ENCODE peak calls at places on chromosomes 7 and 10, in six cellular contexts. D, T, W, Z, X and G are unnamed samples.

GRCh38 chr7:23242935-23243334 is 3.6 kb upstream of the GPNMB start:
- DNase-seq in D (no peak), T (no peak), W (no peak), Z (no peak), X (no peak), G (no peak)

GRCh38 chr10:17989908-17990767 is 38.4 kb downstream of the SLC39A12 start:
- DNase-seq in D (no peak), T (peak), W (no peak), Z (no peak), X (no peak), G (peak)

GRCh38 chr10:77036993-77037734 is 600.4 kb downstream of the KCNMA1 start:
- DNase-seq in D (no peak), T (no peak), W (no peak), Z (no peak), X (no peak), G (peak)

GRCh38 chr7:10239643-10240345 is 733.9 kb upstream of the PHF14 start:
- DNase-seq in D (no peak), T (peak), W (no peak), Z (no peak), X (no peak), G (no peak)

GRCh38 chr7:20030915-20031362 is 186.2 kb downstream of the MACC1 start:
- DNase-seq in D (no peak), T (peak), W (no peak), Z (peak), X (no peak), G (peak)

GRCh38 chr7:41147651-41148360 is 555.1 kb downstream of the INHBA start:
- DNase-seq in D (no peak), T (peak), W (no peak), Z (no peak), X (no peak), G (no peak)

GRCh38 chr7:2016761-2017482 is 215.8 kb downstream of the MAD1L1 start:
- DNase-seq in D (peak), T (no peak), W (no peak), Z (no peak), X (peak), G (no peak)

GRCh38 chr7:139181404-139181803 is 49.6 kb upstream of the UBN2 start:
- DNase-seq in D (no peak), T (no peak), W (no peak), Z (no peak), X (no peak), G (no peak)

GRCh38 chr7:51028128-51028830 is 245.6 kb upstream of the GRB10 start:
- DNase-seq in D (peak), T (no peak), W (no peak), Z (peak), X (no peak), G (no peak)

GRCh38 chr7:3005257-3005656 is 38.4 kb downstream of the CARD11 start:
- DNase-seq in D (no peak), T (no peak), W (no peak), Z (no peak), X (no peak), G (no peak)

GRCh38 chr7:66183700-66184099 is 21.4 kb upstream of the TPST1 start:
- DNase-seq in D (no peak), T (peak), W (no peak), Z (no peak), X (no peak), G (peak)

GRCh38 chr7:44534087-44534486 is 7.0 kb downstream of the NPC1L1 start:
- DNase-seq in D (no peak), T (no peak), W (no peak), Z (no peak), X (no peak), G (no peak)

GRCh38 chr10:48494611-48495010 is 110.3 kb downstream of the ARHGAP22 start:
- DNase-seq in D (no peak), T (no peak), W (no peak), Z (no peak), X (peak), G (no peak)

GRCh38 chr7:29806131-29806792 is at the start of gene WIPF3:
- DNase-seq in D (peak), T (no peak), W (peak), Z (no peak), X (peak), G (no peak)

GRCh38 chr7:137097111-137097510 is 228.7 kb downstream of the CHRM2 start:
- DNase-seq in D (no peak), T (peak), W (no peak), Z (peak), X (no peak), G (peak)

GRCh38 chr10:129761166-129761565 is 202.9 kb downstream of the EBF3 start:
- DNase-seq in D (no peak), T (no peak), W (peak), Z (no peak), X (peak), G (no peak)

GRCh38 chr10:69425513-69426298 is 9.0 kb upstream of the TACR2 start:
- DNase-seq in D (no peak), T (no peak), W (peak), Z (no peak), X (no peak), G (no peak)

GRCh38 chr7:37330775-37331174 is 117.9 kb downstream of the ELMO1 start:
- DNase-seq in D (no peak), T (no peak), W (no peak), Z (no peak), X (no peak), G (no peak)

GRCh38 chr10:132663666-132664365 is 122.1 kb downstream of the NKX6-2 start:
- DNase-seq in D (no peak), T (no peak), W (no peak), Z (no peak), X (no peak), G (no peak)

GRCh38 chr7:105906690-105907089 is 30.3 kb upstream of the ATXN7L1 start:
- DNase-seq in D (no peak), T (peak), W (no peak), Z (no peak), X (no peak), G (peak)

GRCh38 chr10:34254596-34254995 is 560.5 kb downstream of the PARD3 start:
- DNase-seq in D (no peak), T (peak), W (no peak), Z (peak), X (no peak), G (peak)

GRCh38 chr7:72281325-72281724 is 130.8 kb downstream of the CALN1 start:
- DNase-seq in D (no peak), T (no peak), W (no peak), Z (no peak), X (no peak), G (no peak)

GRCh38 chr7:44995555-44996493 is 4.2 kb upstream of the CCM2 start:
- DNase-seq in D (no peak), T (no peak), W (no peak), Z (no peak), X (no peak), G (no peak)

GRCh38 chr10:17335065-17335464 is 107.0 kb downstream of the VIM start:
- DNase-seq in D (no peak), T (peak), W (no peak), Z (peak), X (no peak), G (peak)

GRCh38 chr7:107563761-107564552 is at the start of the genes COG5 and DUS4L:
- DNase-seq in D (peak), T (peak), W (peak), Z (peak), X (peak), G (peak)

GRCh38 chr10:68550747-68551411 is 9.3 kb upstream of the TET1 start:
- DNase-seq in D (no peak), T (peak), W (peak), Z (peak), X (no peak), G (peak)

GRCh38 chr10:109866168-109866994 is 56.9 kb downstream of the XPNPEP1 start:
- DNase-seq in D (no peak), T (no peak), W (no peak), Z (no peak), X (no peak), G (peak)

GRCh38 chr7:7219216-7219615 is 36.9 kb downstream of the C1GALT1 start:
- DNase-seq in D (no peak), T (no peak), W (no peak), Z (no peak), X (no peak), G (peak)

GRCh38 chr10:103855424-103855823 is at the start of gene SH3PXD2A:
- DNase-seq in D (peak), T (no peak), W (no peak), Z (no peak), X (peak), G (no peak)

GRCh38 chr7:99005776-99006175 is 127.4 kb downstream of the TRRAP start:
- DNase-seq in D (no peak), T (no peak), W (peak), Z (no peak), X (peak), G (no peak)

GRCh38 chr7:147261693-147262092 is 1145.1 kb downstream of the CNTNAP2 start:
- DNase-seq in D (no peak), T (no peak), W (no peak), Z (no peak), X (no peak), G (no peak)

GRCh38 chr7:99860281-99861127 is 16.3 kb downstream of the OR2AE1 start:
- DNase-seq in D (peak), T (peak), W (peak), Z (peak), X (peak), G (peak)

GRCh38 chr10:128557149-128557548 is 430.9 kb upstream of the MKI67 start:
- DNase-seq in D (no peak), T (no peak), W (no peak), Z (no peak), X (no peak), G (no peak)

GRCh38 chr7:17422966-17423365 is 124.5 kb downstream of the AHR start:
- DNase-seq in D (no peak), T (peak), W (no peak), Z (peak), X (no peak), G (no peak)

GRCh38 chr10:20100157-20100556 is 283.9 kb downstream of the PLXDC2 start:
- DNase-seq in D (no peak), T (peak), W (no peak), Z (peak), X (no peak), G (peak)

GRCh38 chr7:142790056-142790455 is 19.3 kb downstream of the PRSS2 start:
- DNase-seq in D (no peak), T (no peak), W (no peak), Z (no peak), X (no peak), G (no peak)

GRCh38 chr7:25895792-25896171 is 256.2 kb upstream of the NFE2L3 start:
- DNase-seq in D (no peak), T (no peak), W (no peak), Z (no peak), X (no peak), G (no peak)

GRCh38 chr7:25894002-25894901 is 257.7 kb upstream of the NFE2L3 start:
- DNase-seq in D (peak), T (no peak), W (peak), Z (no peak), X (no peak), G (no peak)

GRCh38 chr7:25893436-25893835 is 258.6 kb upstream of the NFE2L3 start:
- DNase-seq in D (no peak), T (no peak), W (no peak), Z (no peak), X (no peak), G (no peak)

GRCh38 chr7:25897261-25897782 is 254.7 kb upstream of the NFE2L3 start:
- DNase-seq in D (no peak), T (no peak), W (no peak), Z (no peak), X (no peak), G (peak)

DNA sequence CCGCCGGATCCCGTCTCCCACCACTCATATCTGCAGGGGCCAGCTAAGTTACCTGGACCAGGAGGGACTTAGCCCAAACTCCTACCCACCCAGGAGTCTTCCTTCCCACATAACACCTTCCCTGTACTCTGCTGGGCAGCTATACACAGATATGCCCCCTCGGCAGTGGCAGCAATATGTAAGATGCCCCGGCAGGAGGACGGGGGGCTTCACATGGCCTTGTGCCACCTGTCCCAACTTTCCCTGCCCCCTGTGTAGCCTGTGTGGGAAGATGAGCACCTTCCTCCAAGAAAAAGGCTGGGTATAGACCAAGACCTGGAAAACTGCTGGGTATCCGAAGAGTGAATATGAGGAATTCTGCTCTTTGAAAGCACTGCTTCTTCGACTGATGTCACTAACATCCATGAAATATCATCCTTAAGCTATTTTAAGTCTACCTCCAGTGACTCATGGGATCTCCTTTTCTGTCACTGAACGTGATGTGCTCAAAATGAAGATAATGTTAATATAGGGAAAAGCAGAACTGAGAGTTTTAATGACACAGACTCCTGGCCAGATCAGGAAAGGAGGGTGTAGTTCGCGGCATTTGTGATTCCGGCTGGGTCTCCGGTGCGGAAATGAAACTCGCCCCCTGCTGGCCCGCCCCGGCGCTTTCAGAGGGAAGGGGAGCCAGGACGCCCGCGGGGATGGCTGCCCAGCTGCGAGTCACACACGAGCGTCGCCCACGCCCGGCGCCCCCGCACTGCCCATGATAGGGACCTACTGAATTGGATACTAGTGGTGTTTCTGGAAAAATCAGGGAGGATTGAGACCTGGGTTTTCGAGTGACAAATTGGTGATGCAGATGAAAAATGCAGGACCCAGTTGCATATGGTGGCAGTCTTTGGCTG is 256.9 kb upstream of the NFE2L3 start:
- DNase-seq in D (peak), T (no peak), W (peak), Z (no peak), X (peak), G (peak)
- H3K4me3 ChIP-seq in D (peak), T (peak), W (no peak), Z (peak), X (no peak), G (no peak)

GRCh38 chr7:15612205-15612604 is 50.4 kb upstream of the AGMO start:
- DNase-seq in D (no peak), T (no peak), W (no peak), Z (no peak), X (no peak), G (no peak)
- TF ChIP-seq CTCF in D (no peak), T (no peak), W (no peak), Z (no peak), X (no peak), G (no peak)

DNA sequence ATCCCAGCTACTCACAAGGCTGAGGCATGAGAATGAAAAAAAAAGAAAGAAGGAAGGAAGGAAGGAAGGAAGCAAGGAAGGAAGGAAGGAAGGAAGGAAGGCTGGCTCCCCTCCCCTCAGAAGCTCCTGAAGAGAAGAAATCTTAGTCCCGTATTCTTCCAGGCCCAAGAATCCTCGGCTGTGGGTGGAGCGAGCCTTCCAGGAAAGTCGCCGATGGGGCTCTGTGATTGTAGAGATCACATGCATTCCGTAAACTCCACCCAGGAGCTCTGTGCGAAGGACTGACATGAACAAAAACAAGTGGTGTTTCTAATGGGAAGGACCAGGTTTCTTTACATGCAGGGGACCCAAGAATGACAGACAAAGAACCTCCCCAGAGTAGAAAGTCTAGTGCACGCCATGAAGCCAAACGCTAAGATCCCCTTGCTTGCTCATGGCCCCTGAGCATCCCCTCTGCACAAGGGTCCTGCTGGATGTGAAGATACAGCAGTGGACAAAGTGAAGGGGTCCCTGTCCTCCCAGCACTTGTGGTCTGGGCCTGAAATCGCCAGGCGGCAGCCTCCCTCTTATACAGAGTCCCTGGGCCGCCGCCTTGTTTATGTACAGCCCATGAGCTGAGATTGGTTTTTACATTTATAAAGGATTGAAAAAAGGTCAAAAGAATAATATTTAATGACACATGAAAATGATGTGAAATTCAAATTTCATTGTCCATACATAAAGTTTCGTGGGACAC is 25.2 kb downstream of the CNPY1 start:
- DNase-seq in D (no peak), T (no peak), W (no peak), Z (no peak), X (no peak), G (no peak)
- H3K4me3 ChIP-seq in D (no peak), T (no peak), W (no peak), Z (no peak), X (no peak), G (no peak)

DNA sequence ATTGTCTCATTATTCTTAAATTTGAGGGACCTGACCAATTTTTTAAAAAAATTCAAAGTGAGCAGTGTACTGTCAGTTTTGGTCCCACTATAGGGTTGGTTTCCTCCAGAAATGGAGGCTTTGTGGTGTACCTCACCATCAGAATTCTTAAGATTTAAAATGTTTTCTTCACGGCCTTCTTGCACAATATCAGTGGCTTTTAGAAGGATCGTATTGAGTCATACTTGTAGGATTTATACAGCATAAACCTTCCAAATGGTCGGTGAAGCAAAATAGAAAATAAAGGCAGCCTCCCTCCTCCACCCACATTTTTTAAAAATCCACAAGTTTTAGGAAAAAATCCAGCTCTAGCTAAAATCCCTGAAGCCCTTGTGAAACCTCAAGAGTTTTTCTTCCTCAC is 126.4 kb downstream of the RNLS start:
- DNase-seq in D (no peak), T (peak), W (no peak), Z (peak), X (no peak), G (peak)
- TF ChIP-seq CTCF in D (no peak), T (no peak), W (no peak), Z (no peak), X (no peak), G (no peak)

GRCh38 chr10:114305521-114305925 is 66.5 kb downstream of the VWA2 start:
- DNase-seq in D (no peak), T (no peak), W (no peak), Z (no peak), X (peak), G (no peak)
- H3K4me3 ChIP-seq in D (no peak), T (no peak), W (no peak), Z (no peak), X (no peak), G (no peak)

DNA sequence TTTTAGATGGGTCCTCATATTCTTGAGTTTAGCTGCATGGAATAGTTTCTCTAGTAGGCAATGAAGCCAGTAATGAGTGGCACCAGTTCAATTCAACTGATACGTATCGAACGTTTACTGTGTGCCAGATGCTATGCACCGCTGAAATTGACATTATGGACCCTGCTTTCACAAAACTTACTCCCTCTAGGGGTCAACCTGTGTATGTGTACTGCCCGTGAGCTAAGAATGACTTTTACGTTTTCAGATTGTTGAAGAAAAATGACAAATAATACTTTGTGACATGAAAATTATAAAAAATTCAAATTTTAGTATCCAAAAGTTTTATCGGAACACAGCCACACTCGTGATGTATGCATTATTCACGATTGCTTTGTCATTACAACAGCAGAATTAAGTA is 95.5 kb downstream of the ZMYND11 start:
- DNase-seq in D (no peak), T (no peak), W (no peak), Z (no peak), X (no peak), G (no peak)
- TF ChIP-seq CTCF in D (peak), T (peak), W (peak), Z (peak), X (no peak), G (peak)

DNA sequence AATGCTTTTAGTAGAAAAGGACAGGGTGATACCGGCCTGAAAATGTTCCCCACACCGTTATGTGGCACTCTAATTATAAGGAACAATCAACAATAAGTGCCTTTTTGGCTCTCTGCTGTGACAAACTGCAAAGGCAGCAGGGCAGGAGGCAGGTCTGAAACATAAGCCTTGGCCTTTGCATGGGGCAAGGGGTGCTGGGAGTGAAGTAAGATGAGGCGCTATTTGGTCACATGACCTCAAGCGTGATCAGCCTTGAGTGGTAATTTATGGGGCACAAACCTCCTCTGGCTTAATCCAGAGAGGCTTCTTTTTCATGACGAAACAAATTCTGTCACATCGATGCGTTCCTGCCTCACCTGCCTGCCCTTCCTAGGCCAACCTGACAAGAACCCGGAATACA is 202.7 kb downstream of the TAX1BP1 start:
- DNase-seq in D (no peak), T (no peak), W (no peak), Z (no peak), X (no peak), G (no peak)
- H3K4me3 ChIP-seq in D (no peak), T (no peak), W (no peak), Z (no peak), X (no peak), G (no peak)